ENCODE peak calls at places on chromosomes 4 and X, in five cellular contexts. One of them, this sample, is unnamed.
A peak's percentile ranks its signal among the peaks of the same experiment; 100 is the strongest.

GRCh38 chrX:20393944-20394343 is 127.2 kb upstream of the RPS6KA3 start:
- DNase-seq in K562: no peak
- DNase-seq in HepG2: peak; percentile 27
- DNase-seq in GM12878: no peak
- DNase-seq in SK-N-SH: no peak
- DNase-seq in this sample: no peak

GRCh38 chr4:8725071-8725841 is 132.7 kb downstream of the CPZ start:
- DNase-seq in GM12878: no peak
- DNase-seq in K562: no peak
- DNase-seq in SK-N-SH: peak; percentile 89
- DNase-seq in HepG2: no peak
- DNase-seq in this sample: no peak

GRCh38 chrX:17967888-17968287 is 106.8 kb upstream of the RAI2 start:
- DNase-seq in SK-N-SH: no peak
- DNase-seq in HepG2: no peak
- DNase-seq in K562: no peak
- DNase-seq in GM12878: no peak
- DNase-seq in this sample: no peak

GRCh38 chr4:109015413-109015810 is 252.6 kb upstream of the ETNPPL start:
- DNase-seq in GM12878: no peak
- DNase-seq in HepG2: no peak
- DNase-seq in K562: no peak
- DNase-seq in SK-N-SH: no peak
- DNase-seq in this sample: no peak

GRCh38 chr4:95694411-95694810 is 145.5 kb upstream of the PDHA2 start:
- DNase-seq in GM12878: no peak
- DNase-seq in SK-N-SH: no peak
- DNase-seq in K562: no peak
- DNase-seq in HepG2: no peak
- DNase-seq in this sample: no peak

GRCh38 chrX:68647156-68647957 is at the start of gene STARD8:
- DNase-seq in GM12878: no peak
- DNase-seq in K562: peak; percentile 53
- DNase-seq in SK-N-SH: peak; percentile 75
- DNase-seq in HepG2: peak; percentile 2
- DNase-seq in this sample: no peak

GRCh38 chr4:131978120-131978519 is 1171.0 kb upstream of the PCDH10 start:
- DNase-seq in GM12878: no peak
- DNase-seq in K562: no peak
- DNase-seq in SK-N-SH: no peak
- DNase-seq in HepG2: no peak
- DNase-seq in this sample: no peak

GRCh38 chrX:120350458-120351138 is 11.3 kb upstream of the ATP1B4 start:
- DNase-seq in K562: no peak
- DNase-seq in HepG2: no peak
- DNase-seq in GM12878: no peak
- DNase-seq in SK-N-SH: no peak
- DNase-seq in this sample: no peak

GRCh38 chr4:3209551-3210325 is 39.2 kb upstream of the MSANTD1 start:
- DNase-seq in SK-N-SH: no peak
- DNase-seq in K562: no peak
- DNase-seq in GM12878: no peak
- DNase-seq in HepG2: no peak
- DNase-seq in this sample: no peak

GRCh38 chr4:957581-958313 is 15.6 kb downstream of the DGKQ start:
- DNase-seq in HepG2: no peak
- DNase-seq in SK-N-SH: peak; percentile 21
- DNase-seq in K562: no peak
- DNase-seq in GM12878: no peak
- DNase-seq in this sample: no peak

GRCh38 chr4:181569553-181569952 is 673.6 kb upstream of the TENM3 start:
- DNase-seq in SK-N-SH: peak; percentile 60
- DNase-seq in GM12878: no peak
- DNase-seq in HepG2: peak; percentile 9
- DNase-seq in K562: no peak
- DNase-seq in this sample: no peak

GRCh38 chr4:168717852-168718251 is 221.0 kb downstream of the PALLD start:
- DNase-seq in GM12878: no peak
- DNase-seq in HepG2: no peak
- DNase-seq in SK-N-SH: no peak
- DNase-seq in K562: no peak
- DNase-seq in this sample: no peak

GRCh38 chrX:104310657-104311056 is 55.9 kb upstream of the ESX1 start:
- DNase-seq in K562: no peak
- DNase-seq in HepG2: no peak
- DNase-seq in SK-N-SH: no peak
- DNase-seq in GM12878: no peak
- DNase-seq in this sample: no peak

GRCh38 chr4:90852232-90852631 is 725.0 kb downstream of the CCSER1 start:
- DNase-seq in GM12878: no peak
- DNase-seq in K562: no peak
- DNase-seq in HepG2: no peak
- DNase-seq in SK-N-SH: no peak
- DNase-seq in this sample: no peak

GRCh38 chr4:152283806-152284470 is 252.0 kb downstream of the FBXW7 start:
- DNase-seq in HepG2: no peak
- DNase-seq in GM12878: no peak
- DNase-seq in K562: no peak
- DNase-seq in SK-N-SH: no peak
- DNase-seq in this sample: no peak

GRCh38 chrX:134600714-134601113 is 57.6 kb downstream of the PLAC1 start:
- DNase-seq in SK-N-SH: no peak
- DNase-seq in GM12878: no peak
- DNase-seq in K562: no peak
- DNase-seq in HepG2: no peak
- DNase-seq in this sample: no peak

GRCh38 chrX:136779346-136779781 is 1.4 kb downstream of the ARHGEF6 start:
- DNase-seq in SK-N-SH: no peak
- DNase-seq in HepG2: no peak
- DNase-seq in K562: no peak
- DNase-seq in GM12878: peak; percentile 32
- DNase-seq in this sample: peak; percentile 86

GRCh38 chr4:31043382-31044062 is 323.4 kb downstream of the PCDH7 start:
- DNase-seq in HepG2: no peak
- DNase-seq in GM12878: no peak
- DNase-seq in K562: no peak
- DNase-seq in SK-N-SH: no peak
- DNase-seq in this sample: no peak

GRCh38 chr4:117545042-117545441 is 459.7 kb upstream of the TRAM1L1 start:
- DNase-seq in GM12878: no peak
- DNase-seq in SK-N-SH: no peak
- DNase-seq in K562: no peak
- DNase-seq in HepG2: no peak
- DNase-seq in this sample: no peak

GRCh38 chrX:7586126-7586525 is 256.8 kb upstream of the VCX start:
- DNase-seq in GM12878: no peak
- DNase-seq in K562: no peak
- DNase-seq in HepG2: peak; percentile 1
- DNase-seq in SK-N-SH: peak; percentile 20
- DNase-seq in this sample: peak; percentile 11

GRCh38 chr4:88217169-88217568 is 58.7 kb upstream of the ABCG2 start:
- DNase-seq in SK-N-SH: no peak
- DNase-seq in K562: no peak
- DNase-seq in HepG2: peak; percentile 23
- DNase-seq in GM12878: no peak
- DNase-seq in this sample: no peak

GRCh38 chr4:134388351-134388750 is 186.8 kb upstream of the PABPC4L start:
- DNase-seq in SK-N-SH: no peak
- DNase-seq in GM12878: no peak
- DNase-seq in HepG2: no peak
- DNase-seq in K562: no peak
- DNase-seq in this sample: no peak

GRCh38 chr4:128228778-128229457 is 58.7 kb downstream of the PGRMC2 start:
- DNase-seq in GM12878: no peak
- DNase-seq in SK-N-SH: peak; percentile 11
- DNase-seq in HepG2: no peak
- DNase-seq in K562: no peak
- DNase-seq in this sample: no peak

GRCh38 chrX:145190801-145191389 is 56.4 kb upstream of the SPANXN1 start:
- DNase-seq in HepG2: peak; percentile 0
- DNase-seq in GM12878: no peak
- DNase-seq in K562: peak; percentile 5
- DNase-seq in SK-N-SH: peak; percentile 12
- DNase-seq in this sample: no peak

GRCh38 chr4:83267121-83267834 is 17.3 kb downstream of the COQ2 start:
- DNase-seq in GM12878: no peak
- DNase-seq in HepG2: no peak
- DNase-seq in SK-N-SH: no peak
- DNase-seq in K562: no peak
- DNase-seq in this sample: peak; percentile 83

GRCh38 chrX:135330709-135331108 is 21.4 kb downstream of the ETDC start:
- DNase-seq in HepG2: no peak
- DNase-seq in K562: no peak
- DNase-seq in SK-N-SH: no peak
- DNase-seq in GM12878: no peak
- DNase-seq in this sample: no peak

GRCh38 chr4:56215901-56216300 is 171.4 kb downstream of the AASDH start:
- DNase-seq in GM12878: no peak
- DNase-seq in HepG2: no peak
- DNase-seq in SK-N-SH: peak; percentile 17
- DNase-seq in K562: no peak
- DNase-seq in this sample: no peak

GRCh38 chr4:26022346-26022891 is 108.4 kb downstream of the SMIM20 start:
- DNase-seq in SK-N-SH: no peak
- DNase-seq in K562: no peak
- DNase-seq in HepG2: peak; percentile 73
- DNase-seq in GM12878: no peak
- DNase-seq in this sample: no peak

GRCh38 chrX:77564824-77565223 is 117.6 kb downstream of the FGF16 start:
- DNase-seq in HepG2: no peak
- DNase-seq in GM12878: no peak
- DNase-seq in K562: no peak
- DNase-seq in SK-N-SH: no peak
- DNase-seq in this sample: no peak

GRCh38 chrX:40883021-40883619 is 147.8 kb upstream of the MED14 start:
- DNase-seq in K562: no peak
- DNase-seq in SK-N-SH: no peak
- DNase-seq in GM12878: no peak
- DNase-seq in HepG2: no peak
- DNase-seq in this sample: no peak

GRCh38 chrX:115940888-115941332 is 229.6 kb upstream of the AGTR2 start:
- DNase-seq in K562: no peak
- DNase-seq in SK-N-SH: peak; percentile 78
- DNase-seq in GM12878: peak; percentile 43
- DNase-seq in HepG2: peak; percentile 83
- DNase-seq in this sample: peak; percentile 81

GRCh38 chr4:24053906-24054305 is 164.1 kb upstream of the PPARGC1A start:
- DNase-seq in K562: no peak
- DNase-seq in HepG2: no peak
- DNase-seq in SK-N-SH: no peak
- DNase-seq in GM12878: no peak
- DNase-seq in this sample: no peak

GRCh38 chr4:123351713-123352112 is 44.9 kb upstream of the SPRY1 start:
- DNase-seq in GM12878: no peak
- DNase-seq in SK-N-SH: no peak
- DNase-seq in K562: no peak
- DNase-seq in HepG2: no peak
- DNase-seq in this sample: no peak

GRCh38 chrX:23062359-23062758 is 62.6 kb downstream of the DDX53 start:
- DNase-seq in K562: no peak
- DNase-seq in SK-N-SH: no peak
- DNase-seq in HepG2: no peak
- DNase-seq in GM12878: no peak
- DNase-seq in this sample: no peak

GRCh38 chrX:73577368-73577767 is 14.4 kb downstream of the CHIC1 start:
- DNase-seq in HepG2: no peak
- DNase-seq in SK-N-SH: no peak
- DNase-seq in GM12878: no peak
- DNase-seq in K562: no peak
- DNase-seq in this sample: no peak
- TF ChIP-seq GABPA in HepG2: no peak
- TF ChIP-seq GABPA in SK-N-SH: no peak
- TF ChIP-seq GABPA in GM12878: no peak
- TF ChIP-seq GABPA in K562: no peak
- TF ChIP-seq GABPA in this sample: no peak

GRCh38 chr4:6916587-6917444 is 7.2 kb downstream of the TBC1D14 start:
- DNase-seq in GM12878: no peak
- DNase-seq in SK-N-SH: no peak
- DNase-seq in HepG2: no peak
- DNase-seq in K562: peak; percentile 82
- DNase-seq in this sample: peak; percentile 79
- H3K4me3 ChIP-seq in GM12878: no peak overlapping the region
- H3K4me3 ChIP-seq in SK-N-SH: no peak overlapping the region
- H3K4me3 ChIP-seq in HepG2: no peak overlapping the region
- H3K4me3 ChIP-seq in K562: peak overlapping the region; percentile 15
- H3K4me3 ChIP-seq in this sample: no peak overlapping the region

DNA sequence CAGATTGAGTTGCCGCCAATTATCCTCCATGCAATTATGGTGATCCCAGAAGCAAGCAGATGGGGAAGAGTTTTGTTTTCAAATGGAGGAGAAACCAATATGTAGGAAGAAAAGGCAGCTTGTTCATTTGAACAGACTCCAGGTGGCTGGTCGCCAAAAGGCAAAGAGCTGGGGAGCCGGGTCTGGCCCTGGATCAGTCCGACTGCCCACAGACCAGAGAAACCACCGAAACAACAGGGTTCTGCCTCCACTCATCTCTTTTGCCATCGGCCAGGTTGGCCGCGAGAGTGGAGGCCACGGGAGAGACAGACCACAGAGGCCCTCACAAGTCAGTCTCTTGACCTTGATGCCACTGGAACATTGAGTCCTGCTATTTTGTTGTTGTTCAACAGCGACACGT is 184.9 kb downstream of the GBA3 start:
- DNase-seq in SK-N-SH: no peak
- DNase-seq in HepG2: no peak
- DNase-seq in K562: no peak
- DNase-seq in GM12878: no peak
- DNase-seq in this sample: no peak
- TF ChIP-seq REST in SK-N-SH: no peak
- TF ChIP-seq REST in HepG2: no peak
- TF ChIP-seq REST in K562: no peak
- TF ChIP-seq REST in GM12878: no peak
- TF ChIP-seq REST in this sample: no peak

GRCh38 chr4:44257461-44257860 is 191.1 kb downstream of the KCTD8 start:
- DNase-seq in HepG2: no peak
- DNase-seq in SK-N-SH: no peak
- DNase-seq in K562: no peak
- DNase-seq in GM12878: no peak
- DNase-seq in this sample: no peak

GRCh38 chr4:44256414-44256813 is 192.2 kb downstream of the KCTD8 start:
- DNase-seq in GM12878: no peak
- DNase-seq in K562: no peak
- DNase-seq in SK-N-SH: no peak
- DNase-seq in HepG2: no peak
- DNase-seq in this sample: no peak
- TF ChIP-seq GABPA in GM12878: no peak
- TF ChIP-seq GABPA in K562: no peak
- TF ChIP-seq GABPA in SK-N-SH: no peak
- TF ChIP-seq GABPA in HepG2: no peak
- TF ChIP-seq GABPA in this sample: no peak

This sample was measured in HL-60.